ENCODE peak calls at places on chromosomes 13 and 19, in seven cellular contexts. B, T, Z, N, D, R and P are unnamed samples.

GRCh38 chr19:14835011-14835410 is at the start of the genes OR7A5 and OR7C1:
- DNase-seq in D (no peak), B (no peak), T (no peak), N (no peak), R (no peak), Z (no peak), P (no peak)

GRCh38 chr19:3506384-3507340 is 551 bp downstream of the FZR1 start:
- DNase-seq in N (no peak), R (no peak), Z (no peak), B (peak; percentile 33), D (no peak), T (peak; percentile 53), P (no peak)

GRCh38 chr19:29273000-29273691 is 60.2 kb upstream of the UQCRFS1 start:
- DNase-seq in Z (no peak), D (no peak), T (no peak), R (no peak), N (no peak), B (no peak), P (no peak)

GRCh38 chr19:32570081-32570785 is 10.8 kb upstream of the PDCD5 start:
- DNase-seq in T (peak; percentile 70), R (peak; percentile 62), N (peak; percentile 19), B (peak; percentile 38), D (no peak), Z (peak; percentile 49), P (peak; percentile 24)

GRCh38 chr13:93762703-93763102 is 536.1 kb downstream of the GPC6 start:
- DNase-seq in B (no peak), R (no peak), Z (no peak), T (no peak), N (no peak), D (no peak), P (no peak)

GRCh38 chr19:44904426-44904994 is 1.1 kb upstream of the APOE start:
- DNase-seq in B (peak; percentile 35), R (peak; percentile 34), D (no peak), N (no peak), Z (no peak), T (no peak), P (no peak)

GRCh38 chr13:80131204-80131603 is 209.7 kb downstream of the SPRY2 start:
- DNase-seq in B (no peak), D (peak; percentile 76), Z (peak; percentile 11), T (peak; percentile 75), R (no peak), N (no peak), P (no peak)

GRCh38 chr19:54470991-54471782 is 1.9 kb downstream of the CDC42EP5 start:
- DNase-seq in Z (peak; percentile 47), D (peak; percentile 24), B (no peak), T (peak; percentile 35), N (no peak), R (no peak), P (no peak)

GRCh38 chr13:33446821-33447481 is 161.4 kb upstream of the STARD13 start:
- DNase-seq in Z (peak; percentile 14), T (no peak), B (no peak), D (no peak), R (no peak), N (no peak), P (peak; percentile 84)

GRCh38 chr19:45499196-45500180 is 1.2 kb downstream of the PPM1N start:
- DNase-seq in D (peak; percentile 62), T (no peak), R (no peak), Z (no peak), N (peak; percentile 49), B (peak; percentile 77), P (no peak)

GRCh38 chr19:3176715-3177501 is 1.7 kb upstream of the S1PR4 start:
- DNase-seq in D (no peak), T (peak; percentile 85), Z (peak; percentile 91), N (peak; percentile 57), B (peak; percentile 75), R (no peak), P (no peak)

GRCh38 chr13:43309301-43309700 is 285.9 kb downstream of the DNAJC15 start:
- DNase-seq in D (no peak), R (no peak), Z (no peak), T (no peak), B (no peak), N (no peak), P (no peak)

GRCh38 chr19:38842439-38843174 is 7.2 kb downstream of the HNRNPL start:
- DNase-seq in R (no peak), Z (no peak), N (no peak), B (peak; percentile 58), D (no peak), T (no peak), P (no peak)

GRCh38 chr13:106619688-106620555 is 52.0 kb upstream of the ARGLU1 start:
- DNase-seq in N (no peak), D (no peak), T (peak; percentile 87), B (peak; percentile 7), R (peak; percentile 40), Z (peak; percentile 78), P (peak; percentile 3)

GRCh38 chr19:48991823-48992570 is 1.1 kb downstream of the GYS1 start:
- DNase-seq in N (no peak), R (no peak), T (peak; percentile 93), Z (peak; percentile 82), B (no peak), D (peak; percentile 61), P (peak; percentile 56)

GRCh38 chr19:30784850-30785459 is 412.8 kb downstream of the ZNF536 start:
- DNase-seq in Z (no peak), B (peak; percentile 70), T (peak; percentile 68), R (peak; percentile 16), D (peak; percentile 48), N (peak; percentile 43), P (no peak)

GRCh38 chr19:55224038-55224665 is 4.4 kb downstream of the TMEM86B start:
- DNase-seq in D (no peak), N (no peak), T (no peak), R (no peak), B (no peak), Z (no peak), P (no peak)